ENCODE peak calls at places on chromosomes 6 and 20, in five cellular contexts. One of them, this sample, is unnamed.
A peak's percentile ranks its signal among the peaks of the same experiment; 100 is the strongest.

GRCh38 chr20:62496525-62497218 is 20.9 kb upstream of the GATA5 start:
- DNase-seq in AG04449: no peak
- DNase-seq in astrocyte of the spinal cord: no peak
- DNase-seq in cardiac fibroblast: no peak
- DNase-seq in IMR-90: no peak
- DNase-seq in this sample: no peak

GRCh38 chr6:74167951-74168350 is 471.9 kb downstream of the CD109 start:
- DNase-seq in astrocyte of the spinal cord: no peak
- DNase-seq in AG04449: no peak
- DNase-seq in IMR-90: peak; percentile 5
- DNase-seq in cardiac fibroblast: peak; percentile 4
- DNase-seq in this sample: no peak

GRCh38 chr20:50007369-50007768 is 24.6 kb downstream of the SNAI1 start:
- DNase-seq in cardiac fibroblast: no peak
- DNase-seq in AG04449: no peak
- DNase-seq in IMR-90: no peak
- DNase-seq in astrocyte of the spinal cord: no peak
- DNase-seq in this sample: no peak

GRCh38 chr6:127737009-127737486 is 160.1 kb downstream of the C6orf58 start:
- DNase-seq in IMR-90: peak; percentile 73
- DNase-seq in AG04449: peak; percentile 24
- DNase-seq in astrocyte of the spinal cord: peak; percentile 83
- DNase-seq in cardiac fibroblast: peak; percentile 84
- DNase-seq in this sample: no peak

GRCh38 chr20:38414769-38415450 is 20.2 kb downstream of the SNHG17 start:
- DNase-seq in cardiac fibroblast: no peak
- DNase-seq in astrocyte of the spinal cord: no peak
- DNase-seq in IMR-90: no peak
- DNase-seq in AG04449: no peak
- DNase-seq in this sample: no peak

GRCh38 chr6:3482869-3483268 is 26.0 kb upstream of the SLC22A23 start:
- DNase-seq in IMR-90: no peak
- DNase-seq in cardiac fibroblast: no peak
- DNase-seq in astrocyte of the spinal cord: no peak
- DNase-seq in AG04449: no peak
- DNase-seq in this sample: no peak

GRCh38 chr6:3385660-3386151 is 71.1 kb downstream of the SLC22A23 start:
- DNase-seq in cardiac fibroblast: peak; percentile 75
- DNase-seq in IMR-90: no peak
- DNase-seq in AG04449: no peak
- DNase-seq in astrocyte of the spinal cord: peak; percentile 38
- DNase-seq in this sample: no peak

GRCh38 chr6:114040871-114041270 is 69.9 kb upstream of the HDAC2 start:
- DNase-seq in IMR-90: no peak
- DNase-seq in astrocyte of the spinal cord: peak; percentile 49
- DNase-seq in cardiac fibroblast: peak; percentile 44
- DNase-seq in AG04449: no peak
- DNase-seq in this sample: no peak

GRCh38 chr6:159677226-159677901 is 15.7 kb downstream of the SOD2 start:
- DNase-seq in cardiac fibroblast: peak; percentile 41
- DNase-seq in IMR-90: no peak
- DNase-seq in AG04449: no peak
- DNase-seq in astrocyte of the spinal cord: no peak
- DNase-seq in this sample: no peak

GRCh38 chr6:168132531-168133184 is 53.6 kb upstream of the FRMD1 start:
- DNase-seq in cardiac fibroblast: peak; percentile 78
- DNase-seq in astrocyte of the spinal cord: peak; percentile 63
- DNase-seq in IMR-90: peak; percentile 80
- DNase-seq in AG04449: no peak
- DNase-seq in this sample: no peak
- TF ChIP-seq CTCF in cardiac fibroblast: peak; percentile 53
- TF ChIP-seq CTCF in astrocyte of the spinal cord: peak; percentile 52
- TF ChIP-seq CTCF in IMR-90: peak; percentile 41
- TF ChIP-seq CTCF in AG04449: peak; percentile 38
- TF ChIP-seq CTCF in this sample: no peak

GRCh38 chr20:44802702-44803101 is 7.6 kb downstream of the RIMS4 start:
- DNase-seq in cardiac fibroblast: no peak
- DNase-seq in AG04449: no peak
- DNase-seq in astrocyte of the spinal cord: no peak
- DNase-seq in IMR-90: no peak
- DNase-seq in this sample: no peak

GRCh38 chr20:44799691-44800090 is 10.7 kb downstream of the RIMS4 start:
- DNase-seq in AG04449: no peak
- DNase-seq in astrocyte of the spinal cord: no peak
- DNase-seq in IMR-90: no peak
- DNase-seq in cardiac fibroblast: no peak
- DNase-seq in this sample: no peak

GRCh38 chr20:44803383-44803941 is 6.9 kb downstream of the RIMS4 start:
- DNase-seq in cardiac fibroblast: no peak
- DNase-seq in AG04449: no peak
- DNase-seq in IMR-90: no peak
- DNase-seq in astrocyte of the spinal cord: no peak
- DNase-seq in this sample: no peak

GRCh38 chr20:44796758-44797457 is 13.4 kb downstream of the RIMS4 start:
- DNase-seq in cardiac fibroblast: no peak
- DNase-seq in IMR-90: no peak
- DNase-seq in astrocyte of the spinal cord: no peak
- DNase-seq in AG04449: no peak
- DNase-seq in this sample: no peak

DNA sequence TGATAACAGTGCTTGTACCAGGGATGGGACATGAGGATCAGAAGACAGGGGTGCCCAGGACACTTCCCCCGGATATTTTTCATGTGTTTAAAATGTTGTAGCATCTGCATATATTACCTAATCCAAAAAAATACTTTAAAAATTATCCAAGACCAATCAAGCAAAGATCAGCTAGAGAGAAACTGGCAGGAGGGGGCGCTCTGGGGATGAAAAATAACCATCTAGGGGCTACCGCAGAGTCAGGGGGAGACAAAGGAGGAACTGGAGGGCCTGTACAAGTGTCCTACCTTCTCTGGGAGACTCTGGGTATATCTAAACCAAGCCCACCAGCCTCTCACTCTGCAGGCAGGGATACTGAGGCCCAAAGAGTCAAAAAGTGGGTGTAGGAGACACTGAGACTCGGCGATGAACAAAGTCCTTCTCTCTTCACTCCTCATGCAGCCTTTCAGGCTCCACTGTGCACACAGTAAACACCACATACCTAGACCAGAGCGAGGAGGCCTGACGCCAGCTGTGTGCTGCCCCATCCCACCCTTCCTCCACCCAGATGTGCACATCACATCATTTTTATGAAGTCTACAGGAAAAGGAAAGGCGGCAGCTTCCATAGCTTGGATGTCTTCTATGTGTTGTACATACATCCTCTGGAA is 9.8 kb downstream of the RIMS4 start:
- DNase-seq in cardiac fibroblast: no peak
- DNase-seq in astrocyte of the spinal cord: no peak
- DNase-seq in IMR-90: no peak
- DNase-seq in AG04449: no peak
- DNase-seq in this sample: no peak
- TF ChIP-seq CTCF in cardiac fibroblast: peak; percentile 21
- TF ChIP-seq CTCF in astrocyte of the spinal cord: peak; percentile 22
- TF ChIP-seq CTCF in IMR-90: peak; percentile 10
- TF ChIP-seq CTCF in AG04449: no peak
- TF ChIP-seq CTCF in this sample: no peak

GRCh38 chr20:10379761-10380160 is 54.3 kb downstream of the MKKS start:
- DNase-seq in IMR-90: no peak
- DNase-seq in AG04449: no peak
- DNase-seq in astrocyte of the spinal cord: no peak
- DNase-seq in cardiac fibroblast: no peak
- DNase-seq in this sample: no peak

GRCh38 chr20:10385850-10386544 is 48.0 kb downstream of the MKKS start:
- DNase-seq in AG04449: no peak
- DNase-seq in cardiac fibroblast: peak; percentile 42
- DNase-seq in IMR-90: no peak
- DNase-seq in astrocyte of the spinal cord: no peak
- DNase-seq in this sample: no peak

GRCh38 chr20:10376271-10377075 is 57.5 kb downstream of the MKKS start:
- DNase-seq in cardiac fibroblast: peak; percentile 81
- DNase-seq in AG04449: peak; percentile 12
- DNase-seq in astrocyte of the spinal cord: peak; percentile 87
- DNase-seq in IMR-90: peak; percentile 75
- DNase-seq in this sample: no peak

DNA sequence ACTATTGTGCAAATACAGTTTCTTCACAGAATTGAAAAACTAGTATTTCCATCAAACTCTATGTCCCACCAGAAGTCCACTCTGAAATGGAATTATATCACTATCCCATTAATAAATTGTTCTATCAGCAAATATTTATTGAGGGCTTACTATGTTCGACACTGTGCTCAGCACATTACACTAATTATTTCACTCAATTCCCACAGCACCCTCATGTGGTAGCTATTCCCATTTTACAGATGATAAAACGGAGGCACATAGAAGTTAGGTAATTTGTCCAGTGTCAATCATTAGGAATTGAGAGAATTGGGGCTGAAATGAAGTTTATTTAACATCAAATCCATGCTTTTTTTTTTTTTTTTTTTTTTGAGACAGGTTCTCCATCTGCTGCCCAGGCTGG is 52.5 kb downstream of the MKKS start:
- DNase-seq in IMR-90: no peak
- DNase-seq in AG04449: no peak
- DNase-seq in astrocyte of the spinal cord: no peak
- DNase-seq in cardiac fibroblast: peak; percentile 27
- DNase-seq in this sample: no peak
- TF ChIP-seq CTCF in IMR-90: peak; percentile 15
- TF ChIP-seq CTCF in AG04449: no peak
- TF ChIP-seq CTCF in astrocyte of the spinal cord: peak; percentile 17
- TF ChIP-seq CTCF in cardiac fibroblast: no peak
- TF ChIP-seq CTCF in this sample: no peak

DNA sequence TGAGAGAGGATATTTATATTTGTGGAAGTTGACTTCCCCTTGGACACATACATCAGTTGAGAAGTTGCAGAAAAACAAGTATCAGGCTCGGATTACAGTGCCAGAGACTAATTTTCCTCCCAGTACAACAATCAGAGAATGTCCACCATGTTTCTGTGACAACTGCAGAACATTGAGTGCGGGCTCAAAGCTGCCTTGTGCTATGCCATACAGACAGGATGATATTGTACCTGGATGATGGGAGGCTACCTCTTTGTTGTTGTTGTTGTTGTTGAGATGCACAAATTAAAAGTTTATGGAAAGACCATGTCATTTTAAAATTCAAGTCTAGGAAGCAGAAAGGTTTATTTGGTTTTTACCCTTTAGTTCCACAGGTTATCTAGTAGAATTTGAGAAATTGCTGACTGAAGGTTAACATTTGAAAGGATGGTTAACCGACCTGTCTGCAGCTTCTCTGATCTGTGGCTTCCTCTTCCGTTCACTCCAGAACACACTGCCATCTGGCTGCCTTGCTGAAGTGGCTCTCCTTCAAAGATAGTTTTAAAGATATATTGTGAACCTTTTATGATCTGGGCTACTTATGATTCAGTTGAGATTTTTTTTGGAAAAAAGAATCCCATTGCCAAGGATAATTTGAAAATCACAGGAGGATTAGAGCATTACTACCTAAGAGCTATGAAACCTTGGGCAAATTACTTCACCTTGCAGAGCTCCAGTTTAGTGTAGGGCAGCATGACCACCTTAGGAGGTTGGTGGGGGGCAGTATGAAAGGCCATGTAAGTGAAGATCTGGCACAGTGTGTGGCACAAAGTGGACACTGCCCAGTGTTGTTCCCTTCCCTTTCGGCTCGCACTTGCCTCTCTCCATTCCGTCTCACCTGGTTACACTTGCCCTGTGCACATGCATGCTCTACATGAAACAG is 15.9 kb downstream of the TMEM200A start:
- DNase-seq in IMR-90: no peak
- DNase-seq in AG04449: no peak
- DNase-seq in cardiac fibroblast: no peak
- DNase-seq in astrocyte of the spinal cord: no peak
- DNase-seq in this sample: no peak
- TF ChIP-seq CTCF in IMR-90: no peak
- TF ChIP-seq CTCF in AG04449: no peak
- TF ChIP-seq CTCF in cardiac fibroblast: no peak
- TF ChIP-seq CTCF in astrocyte of the spinal cord: no peak
- TF ChIP-seq CTCF in this sample: no peak

GRCh38 chr20:41357424-41358163 is 9.0 kb downstream of the EMILIN3 start:
- DNase-seq in cardiac fibroblast: no peak
- DNase-seq in astrocyte of the spinal cord: no peak
- DNase-seq in AG04449: no peak
- DNase-seq in IMR-90: no peak
- DNase-seq in this sample: no peak
- TF ChIP-seq CTCF in cardiac fibroblast: no peak
- TF ChIP-seq CTCF in astrocyte of the spinal cord: peak; percentile 21
- TF ChIP-seq CTCF in AG04449: no peak
- TF ChIP-seq CTCF in IMR-90: no peak
- TF ChIP-seq CTCF in this sample: no peak

DNA sequence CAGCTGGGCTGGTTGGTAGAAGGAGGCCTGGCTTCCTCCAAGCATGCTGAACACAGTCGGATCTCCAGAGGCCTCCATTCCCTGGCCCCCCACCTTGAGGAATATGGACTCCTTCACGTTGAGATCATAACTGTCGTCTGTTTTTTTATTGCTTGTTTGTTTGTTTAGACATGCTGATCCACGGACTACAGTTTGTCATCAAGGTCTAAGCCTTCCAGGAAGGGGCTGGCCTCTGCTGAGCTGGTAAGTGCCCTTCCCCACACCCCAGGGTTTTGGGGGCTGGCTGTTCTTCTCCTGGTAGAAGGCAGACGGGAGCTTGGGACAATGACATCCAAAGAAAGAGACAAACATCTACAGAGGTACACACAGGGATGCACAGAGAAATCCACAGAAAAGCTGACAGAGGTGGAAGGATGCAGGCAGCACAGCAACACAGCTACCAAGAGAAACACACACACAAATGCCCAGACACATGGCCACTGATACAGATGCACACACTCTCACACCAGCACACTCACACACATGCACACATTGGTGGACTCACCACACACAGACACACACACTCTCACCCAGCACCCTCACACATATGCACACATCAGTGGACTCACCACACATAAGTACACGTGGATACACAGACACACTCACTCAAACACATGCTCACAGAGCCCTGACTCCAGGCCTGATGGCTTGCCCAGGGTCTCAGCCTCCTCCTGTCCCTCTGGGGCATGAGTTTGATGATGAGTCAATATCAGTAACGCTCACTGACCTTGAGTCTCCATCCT is 6.7 kb downstream of the BPIFA1 start:
- DNase-seq in IMR-90: no peak
- DNase-seq in astrocyte of the spinal cord: no peak
- DNase-seq in cardiac fibroblast: no peak
- DNase-seq in AG04449: no peak
- DNase-seq in this sample: no peak
- TF ChIP-seq CTCF in IMR-90: no peak
- TF ChIP-seq CTCF in astrocyte of the spinal cord: no peak
- TF ChIP-seq CTCF in cardiac fibroblast: no peak
- TF ChIP-seq CTCF in AG04449: no peak
- TF ChIP-seq CTCF in this sample: no peak

GRCh38 chr6:75855047-75855446 is 106.0 kb downstream of the MYO6 start:
- DNase-seq in IMR-90: peak; percentile 77
- DNase-seq in astrocyte of the spinal cord: peak; percentile 80
- DNase-seq in cardiac fibroblast: peak; percentile 85
- DNase-seq in AG04449: peak; percentile 12
- DNase-seq in this sample: no peak
- TF ChIP-seq CTCF in IMR-90: peak; percentile 58
- TF ChIP-seq CTCF in astrocyte of the spinal cord: peak; percentile 59
- TF ChIP-seq CTCF in cardiac fibroblast: peak; percentile 61
- TF ChIP-seq CTCF in AG04449: peak; percentile 45
- TF ChIP-seq CTCF in this sample: no peak

This sample was measured in activated B cell treated with CpG ODN at 0.5 μM for 24 hours.